ENCODE peak calls at places on chromosomes 6 and 20, in four cellular contexts. L is SK-N-SH, U is HepG2, X is K562. P is an unnamed sample.

GRCh38 chr6:156777577-156777865 is 343 bp downstream of the ARID1B start:
- DNase-seq in X (peak; percentile 89), U (no peak), L (peak; percentile 92), P (no peak)

GRCh38 chr6:82257088-82257774 is 9.7 kb upstream of the IBTK start:
- DNase-seq in X (no peak), L (no peak), U (no peak), P (no peak)

GRCh38 chr20:9344080-9344920 is 170.1 kb upstream of the LAMP5 start:
- DNase-seq in U (no peak), L (no peak), X (no peak), P (no peak)

GRCh38 chr6:36358235-36358915 is 21.7 kb upstream of the BNIP5 start:
- DNase-seq in X (no peak), U (peak; percentile 34), L (no peak), P (no peak)

GRCh38 chr6:154479388-154480143 is 30.9 kb downstream of the CNKSR3 start:
- DNase-seq in U (no peak), X (no peak), L (no peak), P (no peak)

GRCh38 chr6:77040566-77041195 is 422.6 kb downstream of the HTR1B start:
- DNase-seq in U (no peak), X (no peak), L (no peak), P (no peak)

GRCh38 chr20:57999465-58000111 is 228.9 kb downstream of the ANKRD60 start:
- DNase-seq in X (no peak), L (no peak), U (no peak), P (no peak)

GRCh38 chr6:163324928-163325784 is 89.4 kb upstream of the QKI start:
- DNase-seq in U (peak; percentile 68), L (no peak), X (no peak), P (no peak)

GRCh38 chr20:39214778-39215177 is 252.6 kb downstream of the DHX35 start:
- DNase-seq in X (no peak), U (no peak), L (peak; percentile 42), P (no peak)

GRCh38 chr20:62704341-62704948 is 4.2 kb upstream of the NTSR1 start:
- DNase-seq in L (peak; percentile 85), X (peak; percentile 41), U (peak; percentile 67), P (peak; percentile 91)

GRCh38 chr6:72084992-72085569 is 198.7 kb downstream of the RIMS1 start:
- DNase-seq in X (no peak), L (no peak), U (no peak), P (no peak)

GRCh38 chr20:25213566-25214415 is 18.3 kb downstream of the ENTPD6 start:
- DNase-seq in X (no peak), U (no peak), L (no peak), P (no peak)

GRCh38 chr6:86500035-86500434 is 437.3 kb upstream of the HTR1E start:
- DNase-seq in L (no peak), X (no peak), U (no peak), P (no peak)

GRCh38 chr6:43995137-43995536 is 132.1 kb downstream of the MRPL14 start:
- DNase-seq in X (no peak), L (no peak), U (no peak), P (no peak)

GRCh38 chr6:27209659-27210269 is 37.7 kb upstream of the PRSS16 start:
- DNase-seq in U (no peak), L (no peak), X (no peak), P (no peak)

GRCh38 chr6:32868257-32868788 is 14.3 kb downstream of the PSMB9 start:
- DNase-seq in U (peak; percentile 71), X (peak; percentile 69), L (peak; percentile 58), P (peak; percentile 63)

GRCh38 chr20:19937651-19938420 is 79.3 kb upstream of the NAA20 start:
- DNase-seq in X (no peak), U (no peak), L (no peak), P (no peak)

GRCh38 chr20:17505664-17506517 is 25.3 kb downstream of the BFSP1 start:
- DNase-seq in L (no peak), X (peak; percentile 46), U (peak; percentile 21), P (no peak)

GRCh38 chr20:25297141-25297905 is 49.4 kb downstream of the PYGB start:
- DNase-seq in L (no peak), X (no peak), U (no peak), P (no peak)

GRCh38 chr6:167294651-167295494 is 3.8 kb downstream of the UNC93A start:
- DNase-seq in L (no peak), X (no peak), U (no peak), P (no peak)

GRCh38 chr6:88760091-88760490 is 203.3 kb downstream of the RNGTT start:
- DNase-seq in X (no peak), L (no peak), U (no peak), P (no peak)

GRCh38 chr6:33197431-33198048 is 2.9 kb downstream of the RXRB start:
- DNase-seq in X (peak; percentile 70), L (peak; percentile 79), U (peak; percentile 80), P (peak; percentile 66)

GRCh38 chr6:35048631-35049083 is 92.5 kb downstream of the TCP11 start:
- DNase-seq in L (peak; percentile 30), X (no peak), U (no peak), P (no peak)

GRCh38 chr6:35164868-35165267 is 23.7 kb upstream of the TCP11 start:
- DNase-seq in U (no peak), X (no peak), L (no peak), P (no peak)

GRCh38 chr20:54199721-54200176 is 8.1 kb upstream of the PFDN4 start:
- DNase-seq in L (peak; percentile 70), X (peak; percentile 62), U (peak; percentile 82), P (peak; percentile 71)

GRCh38 chr20:44528309-44528708 is 6.4 kb upstream of the SERINC3 start:
- DNase-seq in L (no peak), X (no peak), U (no peak), P (no peak)

GRCh38 chr6:14633453-14633852 is 515.9 kb downstream of the CD83 start:
- DNase-seq in U (no peak), L (no peak), X (no peak), P (no peak)

GRCh38 chr20:62938105-62938888 is at the start of gene GID8:
- DNase-seq in U (peak; percentile 35), L (no peak), X (no peak), P (no peak)

GRCh38 chr6:33213166-33213988 is 5.1 kb downstream of the RING1 start:
- DNase-seq in U (no peak), X (peak; percentile 22), L (peak; percentile 79), P (no peak)

GRCh38 chr6:13112921-13113320 is 215.4 kb downstream of the TBC1D7 start:
- DNase-seq in X (no peak), L (no peak), U (no peak), P (no peak)

GRCh38 chr20:63005240-63005861 is 1.4 kb downstream of the BHLHE23 start:
- DNase-seq in L (no peak), X (no peak), U (no peak), P (no peak)

GRCh38 chr20:58552366-58552934 is 37.3 kb upstream of the APCDD1L start:
- DNase-seq in X (no peak), U (no peak), L (no peak), P (no peak)

GRCh38 chr20:32706486-32706885 is 32.7 kb upstream of the C20orf203 start:
- DNase-seq in L (no peak), X (no peak), U (no peak), P (no peak)

GRCh38 chr6:160040055-160040454 is 71.2 kb downstream of the IGF2R start:
- DNase-seq in L (no peak), U (no peak), X (no peak), P (no peak)

GRCh38 chr20:14919473-14920157 is 582.2 kb upstream of the FLRT3 start:
- DNase-seq in U (no peak), L (no peak), X (no peak), P (peak; percentile 6)

GRCh38 chr20:35615667-35616464 is at the start of gene SPAG4:
- DNase-seq in L (peak; percentile 100), U (no peak), X (peak; percentile 100), P (no peak)

GRCh38 chr20:62512812-62513211 is 37.0 kb upstream of the GATA5 start:
- DNase-seq in U (no peak), X (no peak), L (no peak), P (no peak)

GRCh38 chr20:19438488-19438887 is 226.0 kb downstream of the SLC24A3 start:
- DNase-seq in U (no peak), X (no peak), L (no peak), P (no peak)

GRCh38 chr6:31815025-31815838 is at the start of the genes HSPA1A and HSPA1L:
- DNase-seq in X (peak; percentile 97), L (peak; percentile 94), U (peak; percentile 95), P (no peak)
- TF ChIP-seq REST in X (peak; percentile 87), L (peak; percentile 41), U (peak; percentile 67), P (no peak)

GRCh38 chr6:118528129-118528528 is 20.0 kb upstream of the PLN start:
- DNase-seq in X (no peak), U (no peak), L (no peak), P (no peak)

GRCh38 chr6:118524686-118525085 is 23.4 kb upstream of the PLN start:
- DNase-seq in L (no peak), X (no peak), U (no peak), P (no peak)

GRCh38 chr6:118525913-118526490 is 22.1 kb upstream of the PLN start:
- DNase-seq in L (no peak), U (no peak), X (no peak), P (no peak)

GRCh38 chr6:118530942-118531341 is 17.2 kb upstream of the PLN start:
- DNase-seq in L (no peak), U (no peak), X (no peak), P (no peak)

GRCh38 chr6:118529756-118530155 is 18.3 kb upstream of the PLN start:
- DNase-seq in L (no peak), X (no peak), U (no peak), P (no peak)
- TF ChIP-seq ELF1 in L (no peak), X (no peak), U (no peak), P (no peak)

GRCh38 chr20:55978550-55978949 is 26.8 kb downstream of the CBLN4 start:
- DNase-seq in X (no peak), L (no peak), U (no peak), P (no peak)
- H3K9me3 ChIP-seq in X (no peaks in the 10 kb centered on the region), L (no peaks in the 10 kb centered on the region), U (peaks cover 100% of the 10 kb centered on the region), P (peaks cover 4% of the 10 kb centered on the region)

GRCh38 chr6:37572340-37572739 is 72.6 kb upstream of the CCDC167 start:
- DNase-seq in U (no peak), X (peak; percentile 54), L (no peak), P (no peak)
- TF ChIP-seq REST in U (no peak), X (no peak), L (no peak), P (no peak)